ENCODE peak calls at places on chromosome 3, in seven cellular contexts. P is fibroblast of pulmonary artery, U is RWPE1, V is ovary, N is A549, K is B cell, G is heart left ventricle. I is an unnamed sample.

GRCh38 chr3:131540143-131540542 is 37.4 kb upstream of the MRPL3 start:
- DNase-seq in P (no peak), U (no peak), V (no peak), N (no peak), K (no peak), G (no peak), I (no peak)

GRCh38 chr3:52518723-52519444 is 14.8 kb downstream of the NT5DC2 start:
- DNase-seq in P (peak; percentile 16), U (peak; percentile 26), V (peak; percentile 71), N (no peak), K (no peak), G (no peak), I (no peak)

GRCh38 chr3:121627622-121628021 is 33.1 kb downstream of the HCLS1 start:
- DNase-seq in P (no peak), U (no peak), V (no peak), N (no peak), K (no peak), G (no peak), I (no peak)

GRCh38 chr3:67601385-67601784 is 53.0 kb downstream of the SUCLG2 start:
- DNase-seq in P (no peak), U (no peak), V (no peak), N (no peak), K (no peak), G (no peak), I (no peak)

GRCh38 chr3:15360786-15361493 is 28.6 kb upstream of the SH3BP5 start:
- DNase-seq in P (peak; percentile 38), U (no peak), V (no peak), N (no peak), K (no peak), G (no peak), I (no peak)

GRCh38 chr3:47663630-47664240 is 85.1 kb upstream of the CSPG5 start:
- DNase-seq in P (no peak), U (no peak), V (no peak), N (no peak), K (no peak), G (no peak), I (no peak)

GRCh38 chr3:87069021-87069420 is 78.1 kb upstream of the VGLL3 start:
- DNase-seq in P (no peak), U (no peak), V (no peak), N (no peak), K (no peak), G (no peak), I (no peak)

GRCh38 chr3:14761121-14761672 is 57.6 kb upstream of the FGD5 start:
- DNase-seq in P (no peak), U (no peak), V (no peak), N (no peak), K (peak; percentile 6), G (no peak), I (no peak)

GRCh38 chr3:129608087-129608935 is 1.8 kb upstream of the PLXND1 start:
- DNase-seq in P (peak; percentile 73), U (no peak), V (no peak), N (no peak), K (no peak), G (no peak), I (no peak)

GRCh38 chr3:12159227-12159601 is 502 bp upstream of the TIMP4 start:
- DNase-seq in P (no peak), U (no peak), V (no peak), N (no peak), K (no peak), G (no peak), I (no peak)

GRCh38 chr3:46693897-46694235 is 387 bp upstream of the ALS2CL start:
- DNase-seq in P (no peak), U (no peak), V (no peak), N (no peak), K (no peak), G (peak; percentile 65), I (no peak)

GRCh38 chr3:635393-635792 is 438.8 kb downstream of the CHL1 start:
- DNase-seq in P (no peak), U (no peak), V (no peak), N (no peak), K (no peak), G (no peak), I (no peak)

GRCh38 chr3:136311971-136312370 is 61.8 kb downstream of the PCCB start:
- DNase-seq in P (peak; percentile 35), U (no peak), V (no peak), N (no peak), K (no peak), G (no peak), I (no peak)

GRCh38 chr3:103389356-103389755 is 954.5 kb downstream of the ZPLD1 start:
- DNase-seq in P (no peak), U (no peak), V (no peak), N (no peak), K (no peak), G (no peak), I (no peak)

GRCh38 chr3:8518138-8518537 is 16.5 kb downstream of the LMCD1 start:
- DNase-seq in P (peak; percentile 56), U (no peak), V (no peak), N (no peak), K (no peak), G (no peak), I (no peak)

GRCh38 chr3:192892981-192893827 is 24.5 kb downstream of the MB21D2 start:
- DNase-seq in P (peak; percentile 77), U (peak; percentile 50), V (no peak), N (peak; percentile 74), K (no peak), G (peak; percentile 60), I (peak; percentile 91)

GRCh38 chr3:157360044-157360443 is 76.6 kb upstream of the PTX3 start:
- DNase-seq in P (peak; percentile 92), U (peak; percentile 69), V (no peak), N (peak; percentile 68), K (no peak), G (no peak), I (peak; percentile 49)

GRCh38 chr3:49867871-49868321 is 1.8 kb downstream of the CAMKV start:
- DNase-seq in P (peak; percentile 62), U (no peak), V (no peak), N (no peak), K (no peak), G (no peak), I (no peak)

GRCh38 chr3:149339931-149340309 is 6.5 kb upstream of the TM4SF18 start:
- DNase-seq in P (peak; percentile 98), U (peak; percentile 91), V (peak; percentile 78), N (peak; percentile 82), K (no peak), G (peak; percentile 86), I (peak; percentile 97)

GRCh38 chr3:23159929-23160328 is 43.2 kb upstream of the UBE2E2 start:
- DNase-seq in P (peak; percentile 72), U (peak; percentile 64), V (no peak), N (no peak), K (no peak), G (no peak), I (no peak)

GRCh38 chr3:139084176-139084575 is 39.5 kb upstream of the PRR23C start:
- DNase-seq in P (no peak), U (no peak), V (no peak), N (no peak), K (no peak), G (no peak), I (no peak)

GRCh38 chr3:139296141-139296718 is 47.6 kb upstream of the MRPS22 start:
- DNase-seq in P (no peak), U (no peak), V (no peak), N (no peak), K (no peak), G (no peak), I (no peak)

GRCh38 chr3:186971578-186971977 is 41.3 kb downstream of the ST6GAL1 start:
- DNase-seq in P (no peak), U (no peak), V (no peak), N (no peak), K (no peak), G (no peak), I (no peak)

GRCh38 chr3:192700885-192701284 is 26.5 kb downstream of the FGF12 start:
- DNase-seq in P (no peak), U (no peak), V (no peak), N (no peak), K (no peak), G (no peak), I (no peak)

GRCh38 chr3:14803101-14803980 is 15.4 kb upstream of the FGD5 start:
- DNase-seq in P (no peak), U (no peak), V (peak; percentile 29), N (peak; percentile 58), K (no peak), G (no peak), I (peak; percentile 63)

GRCh38 chr3:174439621-174440349 is 419.3 kb upstream of the NAALADL2 start:
- DNase-seq in P (peak; percentile 96), U (peak; percentile 43), V (no peak), N (peak; percentile 4), K (no peak), G (no peak), I (peak; percentile 62)

DNA sequence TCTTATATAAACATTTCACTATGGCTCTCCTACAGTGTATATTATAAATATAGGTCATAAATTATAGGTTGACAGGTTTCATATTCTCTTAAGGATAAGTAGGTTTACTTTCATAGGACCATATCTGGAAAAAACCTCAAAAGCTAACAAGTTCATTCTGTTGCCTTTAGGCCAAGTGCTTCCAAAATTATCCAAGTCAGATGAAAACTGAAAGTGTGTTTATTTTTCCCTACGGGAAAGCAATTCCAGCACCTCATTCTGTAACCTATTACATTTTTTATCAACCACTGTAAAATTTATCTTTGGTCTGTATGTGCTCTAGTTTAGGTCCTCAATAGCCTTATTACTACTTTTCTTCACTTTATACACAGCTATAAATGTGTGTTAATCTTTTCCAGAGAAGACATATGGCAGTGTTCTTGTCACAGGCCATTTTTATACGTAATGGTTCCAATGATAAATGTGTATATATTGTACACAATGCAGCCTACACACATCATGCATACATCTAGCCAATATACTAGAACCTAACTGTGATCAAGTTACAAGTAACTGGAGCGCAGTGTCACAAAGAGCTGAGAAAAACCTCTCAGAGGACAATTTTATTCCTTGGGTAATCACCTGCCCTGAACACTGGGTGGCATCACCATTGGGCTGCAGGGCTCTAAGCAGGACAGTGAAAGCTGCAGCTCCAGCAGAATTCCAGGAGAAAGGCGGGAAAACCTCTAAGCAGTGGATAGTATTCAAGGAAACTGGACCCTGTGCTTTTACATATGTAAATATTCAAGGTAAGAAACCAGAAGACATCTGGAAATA is 251.3 kb downstream of the CTNNB1 start:
- DNase-seq in P (no peak), U (no peak), V (no peak), N (no peak), K (no peak), G (no peak), I (no peak)
- TF ChIP-seq CTCF in P (no peak), U (no peak), V (no peak), N (no peak), K (no peak), G (no peak), I (no peak)

GRCh38 chr3:140863481-140864084 is 78.1 kb upstream of the SLC25A36 start:
- DNase-seq in P (peak; percentile 67), U (peak; percentile 25), V (peak; percentile 47), N (peak; percentile 19), K (no peak), G (peak; percentile 38), I (peak; percentile 84)
- TF ChIP-seq CTCF in P (peak; percentile 48), U (peak; percentile 45), V (peak; percentile 58), N (peak; percentile 58), K (peak; percentile 74), G (peak; percentile 49), I (peak; percentile 64)

GRCh38 chr3:127091376-127091775 is 101.6 kb upstream of the PRR23E start:
- DNase-seq in P (no peak), U (no peak), V (no peak), N (no peak), K (no peak), G (no peak), I (no peak)
- TF ChIP-seq CTCF in P (no peak), U (no peak), V (no peak), N (no peak), K (no peak), G (no peak), I (no peak)

GRCh38 chr3:30227571-30228301 is 378.7 kb upstream of the TGFBR2 start:
- DNase-seq in P (peak; percentile 97), U (peak; percentile 20), V (no peak), N (peak; percentile 25), K (no peak), G (no peak), I (no peak)
- TF ChIP-seq CTCF in P (no peak), U (no peak), V (no peak), N (no peak), K (no peak), G (no peak), I (no peak)

I was measured in Calu3.